ENCODE peak calls at places on chromosomes 4 and X, in six cellular contexts. G, F, X, O, L and U are unnamed samples.

GRCh38 chr4:189202182-189202868 is 738.3 kb upstream of the FRG1 start:
- DNase-seq in X (peak), F (peak), O (peak), L (peak), G (peak), U (peak)

GRCh38 chr4:76590847-76591281 is 155.8 kb downstream of the SHROOM3 start:
- DNase-seq in O (no peak), X (no peak), G (no peak), F (no peak), L (no peak), U (no peak)

GRCh38 chrX:13258725-13259124 is 61.1 kb downstream of the ATXN3L start:
- DNase-seq in L (no peak), O (no peak), X (no peak), G (no peak), F (no peak), U (no peak)

GRCh38 chr4:109764785-109765419 is 35.0 kb upstream of the PLA2G12A start:
- DNase-seq in G (no peak), X (no peak), F (no peak), L (no peak), O (no peak), U (no peak)

GRCh38 chr4:40301592-40301991 is 33.5 kb upstream of the CHRNA9 start:
- DNase-seq in X (no peak), L (no peak), G (no peak), F (peak), O (no peak), U (no peak)

GRCh38 chr4:32569844-32570243 is 1849.7 kb downstream of the PCDH7 start:
- DNase-seq in L (no peak), O (no peak), F (no peak), X (no peak), G (no peak), U (no peak)

GRCh38 chrX:107935664-107936433 is 46.3 kb downstream of the TEX13B start:
- DNase-seq in F (no peak), O (no peak), L (no peak), X (peak), G (no peak), U (no peak)

GRCh38 chr4:124713213-124713592 is 671 bp upstream of the ANKRD50 start:
- DNase-seq in L (peak), F (peak), O (peak), G (peak), X (peak), U (peak)

GRCh38 chr4:107951551-107951950 is 20.2 kb downstream of the CYP2U1 start:
- DNase-seq in G (no peak), X (no peak), F (no peak), O (no peak), L (no peak), U (no peak)

GRCh38 chr4:37246891-37247290 is 2.3 kb downstream of the NWD2 start:
- DNase-seq in L (no peak), F (no peak), G (no peak), X (no peak), O (no peak), U (no peak)

GRCh38 chr4:148649669-148650331 is 207.6 kb upstream of the NR3C2 start:
- DNase-seq in X (no peak), L (no peak), G (no peak), O (no peak), F (no peak), U (no peak)

GRCh38 chr4:151629097-151629783 is 131.6 kb downstream of the GATB start:
- DNase-seq in G (no peak), X (no peak), L (no peak), O (no peak), F (no peak), U (no peak)

GRCh38 chrX:39149761-39150160 is 348.5 kb downstream of the MID1IP1 start:
- DNase-seq in G (peak), X (peak), F (peak), O (peak), L (peak), U (peak)

GRCh38 chrX:112645774-112646173 is 34.0 kb downstream of the LHFPL1 start:
- DNase-seq in L (no peak), O (no peak), F (no peak), X (no peak), G (no peak), U (no peak)

GRCh38 chrX:2767631-2768455 is 16.0 kb downstream of the XG start:
- DNase-seq in O (peak), L (no peak), F (peak), X (peak), G (peak), U (no peak)

GRCh38 chr4:89024051-89024675 is 32.8 kb downstream of the FAM13A start:
- DNase-seq in O (no peak), F (peak), X (peak), L (no peak), G (peak), U (peak)

GRCh38 chrX:264634-265455 is 16.3 kb upstream of the PLCXD1 start:
- DNase-seq in O (no peak), L (no peak), F (peak), G (no peak), X (peak), U (peak)

GRCh38 chrX:22634751-22635150 is 362.0 kb downstream of the CBLL2 start:
- DNase-seq in G (no peak), F (no peak), X (no peak), O (no peak), L (no peak), U (no peak)

GRCh38 chrX:150236304-150236703 is 126.8 kb upstream of the MAMLD1 start:
- DNase-seq in X (no peak), G (no peak), F (no peak), L (no peak), O (no peak), U (no peak)

GRCh38 chrX:10208281-10208856 is 51.6 kb downstream of the CLCN4 start:
- DNase-seq in L (no peak), F (no peak), G (no peak), X (no peak), O (no peak), U (no peak)

GRCh38 chr4:77157859-77158486 is 966 bp downstream of the CCNG2 start:
- DNase-seq in X (peak), F (peak), O (peak), L (peak), G (peak), U (peak)

GRCh38 chr4:159344877-159345276 is 242.0 kb downstream of the RAPGEF2 start:
- DNase-seq in G (no peak), L (no peak), O (no peak), F (no peak), X (no peak), U (no peak)

GRCh38 chr4:16329132-16329796 is 103.0 kb upstream of the TAPT1 start:
- DNase-seq in O (no peak), F (no peak), X (no peak), L (no peak), G (no peak), U (no peak)

GRCh38 chrX:10030570-10030969 is 63.4 kb downstream of the CLDN34 start:
- DNase-seq in X (peak), L (no peak), G (no peak), O (no peak), F (peak), U (no peak)

GRCh38 chr4:145044341-145044740 is 53.7 kb downstream of the ANAPC10 start:
- DNase-seq in O (no peak), G (no peak), X (no peak), F (no peak), L (no peak), U (no peak)

GRCh38 chrX:27438937-27439336 is 24.2 kb downstream of the PPP4R3C start:
- DNase-seq in G (no peak), X (no peak), F (no peak), L (no peak), O (no peak), U (no peak)

GRCh38 chr4:1056671-1057402 is 45.4 kb downstream of the FGFRL1 start:
- DNase-seq in X (no peak), G (no peak), F (peak), O (peak), L (peak), U (no peak)

GRCh38 chr4:1057403-1057745 is 45.9 kb downstream of the FGFRL1 start:
- DNase-seq in L (no peak), G (no peak), F (peak), O (no peak), X (no peak), U (no peak)

GRCh38 chr4:1058997-1059665 is 47.7 kb downstream of the FGFRL1 start:
- DNase-seq in L (peak), O (peak), F (peak), G (no peak), X (no peak), U (no peak)

GRCh38 chr4:1060121-1060520 is 48.7 kb downstream of the FGFRL1 start:
- DNase-seq in F (peak), X (no peak), L (peak), O (peak), G (no peak), U (no peak)

DNA sequence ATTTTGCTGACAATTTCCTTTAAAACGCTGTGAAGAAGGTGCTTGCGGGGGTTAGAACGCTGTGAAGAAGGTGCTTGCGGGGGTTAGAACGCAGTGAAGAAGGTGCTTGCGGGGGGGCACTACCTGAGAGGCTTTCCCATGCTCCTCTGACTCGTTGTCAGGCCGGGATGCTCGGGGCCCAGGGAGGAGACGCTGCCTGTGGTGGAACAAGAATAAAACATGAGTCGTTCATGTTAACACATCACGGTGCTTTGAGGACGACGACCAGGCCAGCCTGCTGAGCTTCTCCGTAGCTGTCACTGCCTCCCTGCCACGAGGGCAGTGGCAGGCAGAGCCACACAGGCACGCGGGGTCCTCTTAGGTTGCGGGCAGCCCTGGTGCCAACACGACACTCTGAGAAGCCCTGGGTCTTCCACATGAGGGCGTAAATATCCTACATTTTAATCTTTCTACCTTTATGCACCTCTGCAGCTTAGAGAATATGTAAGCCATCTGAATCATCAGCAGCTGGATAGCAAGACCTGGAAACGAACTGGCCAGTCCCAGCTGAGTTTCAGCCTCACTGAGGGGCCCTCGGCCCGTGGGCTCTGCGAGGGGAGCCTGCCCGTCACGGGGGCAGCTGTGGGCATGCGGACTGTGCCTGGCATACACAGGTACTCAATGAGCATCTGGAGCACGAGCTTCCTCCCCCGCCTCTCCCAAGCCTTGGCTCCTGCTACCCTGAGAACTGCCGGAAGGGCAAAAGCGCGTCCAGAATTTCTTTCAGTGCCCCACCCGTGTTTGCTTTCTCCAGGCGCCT is 47.0 kb downstream of the FGFRL1 start:
- DNase-seq in L (peak), F (peak), G (no peak), O (peak), X (no peak), U (peak)
- TF ChIP-seq EP300 in L (no peak), F (no peak), G (no peak), O (no peak), X (no peak), U (no peak)

GRCh38 chr4:24704152-24704551 is 91.2 kb upstream of the SOD3 start:
- DNase-seq in X (no peak), F (no peak), L (no peak), G (no peak), O (no peak), U (no peak)

GRCh38 chr4:24701683-24702082 is 93.7 kb upstream of the SOD3 start:
- DNase-seq in F (no peak), O (no peak), X (no peak), L (no peak), G (no peak), U (no peak)

GRCh38 chr4:24702266-24702665 is 93.1 kb upstream of the SOD3 start:
- DNase-seq in F (no peak), L (no peak), X (no peak), G (no peak), O (no peak), U (no peak)

GRCh38 chr4:24703298-24703697 is 92.1 kb upstream of the SOD3 start:
- DNase-seq in G (no peak), X (no peak), O (no peak), F (no peak), L (no peak), U (no peak)

DNA sequence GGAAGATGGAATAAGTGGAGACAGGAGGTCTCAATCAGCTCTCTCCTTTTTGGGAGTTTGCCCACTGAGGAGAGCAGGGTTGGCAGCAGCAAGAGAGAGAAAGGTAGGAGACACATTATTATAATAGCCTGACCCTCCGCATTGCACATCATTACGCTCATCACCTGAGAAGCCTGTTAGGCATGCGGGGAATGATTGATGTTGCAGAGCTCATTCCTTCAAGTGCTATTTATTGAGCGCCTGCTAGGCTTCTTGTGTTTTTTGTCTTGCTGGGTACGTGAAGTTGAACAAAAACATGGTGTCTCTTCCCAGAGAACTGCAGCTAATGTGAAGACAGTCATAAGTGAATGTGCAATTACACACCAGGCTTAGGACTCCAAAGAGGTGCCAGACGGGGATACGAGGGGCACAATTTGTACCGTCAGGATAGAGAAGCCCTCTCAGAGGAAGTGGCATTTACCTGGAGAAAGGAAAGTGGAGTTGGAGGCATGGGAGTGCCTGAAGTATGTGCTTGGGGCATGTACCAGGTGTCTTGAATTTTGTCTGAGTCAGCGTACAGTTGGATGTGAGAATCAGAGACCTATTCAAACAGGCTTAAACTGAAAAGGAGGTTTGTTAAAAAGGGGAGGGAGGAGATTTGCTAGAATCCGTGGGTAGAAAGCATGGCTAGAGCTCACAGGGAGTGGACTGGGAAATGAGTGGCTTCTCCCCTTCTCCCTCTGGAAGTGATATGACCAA is 90.2 kb upstream of the SOD3 start:
- DNase-seq in O (no peak), X (no peak), F (no peak), L (no peak), G (no peak), U (no peak)
- TF ChIP-seq EP300 in O (no peak), X (no peak), F (no peak), L (no peak), G (no peak), U (no peak)

GRCh38 chr4:1993169-1993516 is 15.6 kb downstream of the NELFA start:
- DNase-seq in L (no peak), X (no peak), O (peak), G (no peak), F (no peak), U (no peak)

GRCh38 chr4:1996866-1997611 is 11.7 kb downstream of the NELFA start:
- DNase-seq in O (no peak), G (no peak), F (no peak), X (no peak), L (no peak), U (no peak)

GRCh38 chr4:1994935-1995334 is 13.8 kb downstream of the NELFA start:
- DNase-seq in F (no peak), G (no peak), X (no peak), L (no peak), O (no peak), U (no peak)

GRCh38 chr4:1997712-1998111 is 11.1 kb downstream of the NELFA start:
- DNase-seq in L (no peak), X (no peak), F (no peak), O (no peak), G (no peak), U (no peak)

DNA sequence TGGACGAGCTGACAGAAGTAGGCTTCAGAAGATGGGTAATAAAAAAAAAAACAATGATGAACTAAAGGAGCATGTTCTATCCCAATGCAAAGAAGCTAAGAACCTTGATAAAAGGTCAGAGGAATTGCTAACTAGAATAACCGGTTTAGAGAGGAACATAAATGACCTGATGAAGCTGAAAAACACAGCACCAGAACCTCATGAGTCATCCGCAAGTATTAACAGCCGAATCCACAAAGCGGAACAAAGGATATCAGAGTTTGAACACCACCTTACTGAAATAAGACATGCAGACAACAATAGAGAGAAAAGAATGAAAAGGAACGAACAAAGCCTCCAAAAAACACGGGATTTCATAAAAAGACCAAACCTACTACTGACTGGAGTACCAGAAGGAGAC is 10.5 kb downstream of the NELFA start:
- DNase-seq in L (no peak), G (no peak), X (no peak), F (no peak), O (no peak), U (no peak)
- TF ChIP-seq EP300 in L (no peak), G (no peak), X (no peak), F (no peak), O (no peak), U (no peak)

GRCh38 chr4:90543419-90544170 is 416.4 kb downstream of the CCSER1 start:
- DNase-seq in X (no peak), G (no peak), L (no peak), O (no peak), F (no peak), U (no peak)

GRCh38 chr4:90540536-90540935 is 413.3 kb downstream of the CCSER1 start:
- DNase-seq in G (no peak), O (no peak), X (no peak), F (no peak), L (no peak), U (no peak)

GRCh38 chr4:90545380-90545779 is 418.2 kb downstream of the CCSER1 start:
- DNase-seq in O (no peak), G (no peak), L (no peak), X (no peak), F (no peak), U (no peak)

GRCh38 chr4:90546114-90546513 is 418.9 kb downstream of the CCSER1 start:
- DNase-seq in G (no peak), X (no peak), L (no peak), F (no peak), O (no peak), U (no peak)

GRCh38 chr4:90542216-90542615 is 415.0 kb downstream of the CCSER1 start:
- DNase-seq in F (no peak), O (no peak), L (no peak), X (no peak), G (no peak), U (no peak)
- TF ChIP-seq EP300 in F (no peak), O (no peak), L (no peak), X (no peak), G (no peak), U (no peak)

DNA sequence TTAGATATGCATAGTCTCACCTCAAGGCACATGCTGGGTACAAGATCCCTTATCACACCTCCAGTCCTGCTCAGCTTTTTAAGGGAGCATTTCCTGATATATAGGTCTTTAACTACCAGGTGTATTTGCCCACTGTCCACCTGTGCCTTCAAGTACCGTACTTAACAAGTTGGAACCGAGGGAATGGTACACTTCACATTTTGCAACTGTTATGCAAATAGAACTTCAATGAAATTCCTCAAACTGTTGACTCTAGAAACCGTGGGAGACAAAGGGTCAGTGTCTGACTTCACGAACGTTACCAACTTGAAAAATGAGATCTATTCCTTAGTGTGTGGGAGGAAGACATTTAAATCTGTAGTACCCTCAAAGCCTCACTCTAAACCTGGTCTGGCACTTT is 5.2 kb downstream of the TRIM2 start:
- DNase-seq in O (no peak), G (no peak), F (no peak), X (no peak), L (no peak), U (peak)
- TF ChIP-seq EP300 in O (no peak), G (no peak), F (no peak), X (no peak), L (no peak), U (no peak)

GRCh38 chr4:184385705-184386141 is 88.6 kb downstream of the IRF2 start:
- DNase-seq in X (no peak), L (no peak), G (no peak), O (no peak), F (peak), U (peak)

GRCh38 chr4:184384810-184385557 is 89.4 kb downstream of the IRF2 start:
- DNase-seq in O (no peak), G (no peak), F (no peak), X (no peak), L (no peak), U (no peak)

GRCh38 chr4:184387351-184387750 is 87.0 kb downstream of the IRF2 start:
- DNase-seq in X (no peak), F (no peak), L (no peak), O (no peak), G (no peak), U (no peak)

GRCh38 chr4:184388106-184388505 is 86.2 kb downstream of the IRF2 start:
- DNase-seq in G (no peak), O (no peak), L (no peak), F (no peak), X (no peak), U (no peak)

GRCh38 chr4:184386271-184386781 is 88.0 kb downstream of the IRF2 start:
- DNase-seq in X (no peak), L (no peak), O (no peak), F (no peak), G (no peak), U (peak)
- TF ChIP-seq EP300 in X (no peak), L (no peak), O (no peak), F (no peak), G (no peak), U (no peak)

DNA sequence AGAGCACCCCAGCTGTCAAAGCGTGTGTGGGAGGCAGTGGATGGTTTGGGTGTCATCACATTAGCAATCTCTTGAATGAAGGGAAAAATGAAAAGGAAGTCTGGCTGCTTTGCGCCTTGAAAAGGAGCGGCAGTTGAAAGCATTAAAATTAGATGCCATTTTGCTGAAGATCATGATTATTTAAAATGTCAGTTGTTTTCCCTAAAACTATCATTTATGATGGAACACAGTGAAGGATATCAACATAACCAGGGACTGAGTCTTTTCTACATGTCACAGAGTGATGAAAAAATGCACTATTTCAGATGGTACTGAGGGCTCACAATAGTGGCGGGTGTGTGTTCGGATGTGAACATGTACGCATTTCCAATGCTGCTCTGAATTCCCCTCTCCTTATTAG is 450.2 kb upstream of the CPEB2 start:
- DNase-seq in X (no peak), G (no peak), F (no peak), L (no peak), O (no peak), U (no peak)
- TF ChIP-seq EP300 in X (no peak), G (no peak), F (no peak), L (no peak), O (no peak), U (no peak)